ENCODE peak calls at places on chromosomes 2 and 18, in ten cellular contexts. O is A549, N is Peyer's patch, E is H1, C is tibial nerve, A is brain microvascular endothelial cell, H is PC-9, I is upper lobe of right lung, Z is heart right ventricle, U is cardiac fibroblast. D is an unnamed sample.

GRCh38 chr2:186605041-186605440 is 15.2 kb downstream of the ITGAV start:
- DNase-seq in U (peak), N (no peak), H (no peak), Z (no peak), E (no peak), I (no peak), O (no peak), A (no peak), C (no peak), D (no peak)

GRCh38 chr18:61982475-61982874 is 89.7 kb upstream of the RNF152 start:
- DNase-seq in U (no peak), Z (no peak), C (no peak), H (no peak), A (no peak), O (no peak), E (no peak), I (no peak), N (no peak), D (no peak)

GRCh38 chr18:50372743-50373142 is 2.1 kb upstream of the SKA1 start:
- DNase-seq in E (no peak), U (no peak), H (no peak), A (no peak), Z (no peak), N (no peak), C (no peak), O (no peak), I (no peak), D (no peak)

GRCh38 chr18:35355140-35355618 is 11.0 kb upstream of the ZNF24 start:
- DNase-seq in I (peak), U (peak), Z (peak), O (no peak), A (peak), C (peak), E (peak), H (peak), N (peak), D (peak)

GRCh38 chr2:109645412-109646184 is 31.4 kb downstream of the SOWAHC start:
- DNase-seq in A (no peak), Z (no peak), I (no peak), H (no peak), U (no peak), O (no peak), N (no peak), E (no peak), C (no peak), D (no peak)

GRCh38 chr2:6576312-6576711 is 289.4 kb downstream of the CMPK2 start:
- DNase-seq in C (no peak), I (no peak), U (no peak), O (no peak), H (no peak), Z (no peak), E (no peak), N (no peak), A (peak), D (no peak)

GRCh38 chr2:188235364-188235763 is 56.3 kb upstream of the GULP1 start:
- DNase-seq in O (no peak), C (no peak), E (no peak), I (no peak), H (no peak), A (no peak), Z (no peak), N (no peak), U (no peak), D (no peak)

GRCh38 chr18:69969491-69969890 is 21.8 kb upstream of the CD226 start:
- DNase-seq in A (no peak), E (no peak), N (no peak), U (peak), Z (no peak), C (no peak), O (no peak), H (no peak), I (no peak), D (no peak)

GRCh38 chr2:239223029-239223329 is 177.8 kb downstream of the HDAC4 start:
- DNase-seq in E (no peak), C (no peak), U (peak), I (no peak), O (no peak), A (no peak), H (no peak), N (no peak), Z (no peak), D (no peak)

GRCh38 chr2:85702172-85702571 is 8.0 kb downstream of the GNLY start:
- DNase-seq in H (no peak), C (no peak), I (no peak), O (no peak), E (no peak), U (peak), A (no peak), Z (no peak), N (no peak), D (no peak)

GRCh38 chr2:151525872-151526271 is 116.2 kb downstream of the RIF1 start:
- DNase-seq in E (no peak), H (no peak), O (no peak), C (no peak), I (no peak), Z (no peak), N (no peak), U (peak), A (no peak), D (no peak)

GRCh38 chr18:10072659-10073309 is 159.0 kb downstream of the VAPA start:
- DNase-seq in H (no peak), Z (no peak), U (peak), O (no peak), E (no peak), N (no peak), I (no peak), C (no peak), A (no peak), D (no peak)

GRCh38 chr2:6535572-6535971 is 330.1 kb downstream of the CMPK2 start:
- DNase-seq in Z (no peak), U (no peak), N (no peak), C (no peak), H (no peak), O (no peak), E (no peak), A (no peak), I (no peak), D (no peak)

GRCh38 chr2:180990794-180991193 is 10.4 kb downstream of the UBE2E3 start:
- DNase-seq in H (no peak), O (no peak), A (no peak), I (no peak), Z (no peak), C (no peak), E (no peak), U (no peak), N (no peak), D (no peak)

GRCh38 chr2:180991820-180992219 is 11.4 kb downstream of the UBE2E3 start:
- DNase-seq in Z (no peak), C (no peak), A (no peak), E (no peak), I (no peak), U (no peak), N (no peak), H (no peak), O (no peak), D (no peak)

GRCh38 chr2:180992994-180993393 is 12.6 kb downstream of the UBE2E3 start:
- DNase-seq in A (no peak), N (no peak), E (no peak), O (no peak), H (no peak), I (no peak), Z (no peak), C (no peak), U (no peak), D (no peak)

GRCh38 chr2:180990337-180990736 is 9.9 kb downstream of the UBE2E3 start:
- DNase-seq in E (no peak), O (no peak), C (no peak), H (no peak), N (no peak), A (no peak), U (no peak), I (no peak), Z (no peak), D (no peak)

GRCh38 chr2:180991361-180991760 is 11.0 kb downstream of the UBE2E3 start:
- DNase-seq in A (no peak), H (no peak), E (no peak), I (no peak), U (no peak), Z (no peak), C (no peak), O (no peak), N (no peak), D (no peak)
- TF ChIP-seq CTCF in A (peak), H (peak), E (peak), I (no peak), U (no peak), Z (no peak), C (no peak), O (no peak), N (no peak), D (no peak)

GRCh38 chr2:195737531-195738162 is 80.6 kb downstream of the SLC39A10 start:
- DNase-seq in H (no peak), C (no peak), E (no peak), I (no peak), A (no peak), N (no peak), U (peak), O (no peak), Z (no peak), D (no peak)

GRCh38 chr2:195734395-195734794 is 77.4 kb downstream of the SLC39A10 start:
- DNase-seq in E (no peak), Z (no peak), C (no peak), U (no peak), N (no peak), O (no peak), H (no peak), I (no peak), A (no peak), D (no peak)

DNA sequence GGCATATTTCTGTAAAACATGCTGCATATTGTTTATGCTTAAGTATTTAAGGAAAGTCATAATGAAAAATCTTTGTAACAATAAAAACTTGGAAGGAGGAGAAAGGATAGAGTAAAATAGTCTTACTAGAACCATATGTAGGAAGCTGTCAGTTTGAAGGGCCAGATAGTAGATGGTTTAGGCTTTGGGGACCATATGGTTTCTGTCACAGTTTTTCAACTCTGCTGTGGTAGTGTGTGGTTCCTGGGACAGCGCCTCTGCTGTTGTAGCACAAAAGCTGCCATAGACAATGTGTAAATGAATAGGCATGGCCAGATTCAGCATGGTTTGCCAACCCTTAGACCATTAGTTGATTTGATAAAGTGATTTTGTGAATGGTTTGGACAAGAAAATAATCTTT is 75.5 kb downstream of the SLC39A10 start:
- DNase-seq in A (no peak), E (no peak), H (no peak), Z (no peak), I (no peak), U (peak), N (no peak), C (no peak), O (no peak), D (no peak)
- TF ChIP-seq CTCF in A (no peak), E (no peak), H (no peak), Z (no peak), I (no peak), U (peak), N (no peak), C (no peak), O (no peak), D (no peak)

GRCh38 chr2:240914645-240915525 is 8.7 kb downstream of the CROCC2 start:
- DNase-seq in Z (peak), E (no peak), O (no peak), H (no peak), N (no peak), A (no peak), C (no peak), U (no peak), I (no peak), D (no peak)
- TF ChIP-seq CTCF in Z (no peak), E (no peak), O (no peak), H (peak), N (no peak), A (no peak), C (no peak), U (no peak), I (peak), D (peak)

GRCh38 chr2:24490674-24491625 is at the start of gene NCOA1:
- DNase-seq in N (peak), A (peak), C (peak), E (peak), O (peak), I (peak), H (peak), U (peak), Z (peak), D (peak)
- TF ChIP-seq CTCF in N (no peak), A (peak), C (no peak), E (peak), O (peak), I (no peak), H (no peak), U (no peak), Z (peak), D (no peak)

GRCh38 chr2:216661639-216662375 is 28.6 kb downstream of the IGFBP2 start:
- DNase-seq in N (no peak), U (no peak), O (no peak), E (no peak), I (no peak), C (no peak), Z (no peak), H (no peak), A (peak), D (no peak)
- TF ChIP-seq CTCF in N (no peak), U (peak), O (no peak), E (peak), I (peak), C (no peak), Z (no peak), H (peak), A (peak), D (no peak)

GRCh38 chr2:60302377-60303126 is 250.9 kb downstream of the BCL11A start:
- DNase-seq in E (no peak), A (no peak), H (no peak), Z (no peak), U (no peak), N (no peak), I (no peak), C (no peak), O (no peak), D (no peak)

GRCh38 chr2:60309326-60309725 is 244.1 kb downstream of the BCL11A start:
- DNase-seq in O (no peak), I (no peak), U (no peak), N (no peak), H (no peak), C (no peak), E (no peak), A (no peak), Z (no peak), D (no peak)

GRCh38 chr2:60299179-60299578 is 254.3 kb downstream of the BCL11A start:
- DNase-seq in A (no peak), I (no peak), Z (no peak), N (no peak), E (no peak), U (no peak), O (no peak), H (no peak), C (no peak), D (no peak)

GRCh38 chr2:60306231-60306861 is 247.1 kb downstream of the BCL11A start:
- DNase-seq in Z (no peak), A (no peak), O (no peak), U (no peak), I (no peak), E (no peak), H (no peak), C (no peak), N (no peak), D (no peak)

GRCh38 chr2:60303685-60304084 is 249.8 kb downstream of the BCL11A start:
- DNase-seq in C (no peak), Z (no peak), I (no peak), A (no peak), O (no peak), N (no peak), H (no peak), E (no peak), U (no peak), D (no peak)
- TF ChIP-seq CTCF in C (no peak), Z (no peak), I (no peak), A (no peak), O (no peak), N (no peak), H (no peak), E (no peak), U (no peak), D (no peak)

DNA sequence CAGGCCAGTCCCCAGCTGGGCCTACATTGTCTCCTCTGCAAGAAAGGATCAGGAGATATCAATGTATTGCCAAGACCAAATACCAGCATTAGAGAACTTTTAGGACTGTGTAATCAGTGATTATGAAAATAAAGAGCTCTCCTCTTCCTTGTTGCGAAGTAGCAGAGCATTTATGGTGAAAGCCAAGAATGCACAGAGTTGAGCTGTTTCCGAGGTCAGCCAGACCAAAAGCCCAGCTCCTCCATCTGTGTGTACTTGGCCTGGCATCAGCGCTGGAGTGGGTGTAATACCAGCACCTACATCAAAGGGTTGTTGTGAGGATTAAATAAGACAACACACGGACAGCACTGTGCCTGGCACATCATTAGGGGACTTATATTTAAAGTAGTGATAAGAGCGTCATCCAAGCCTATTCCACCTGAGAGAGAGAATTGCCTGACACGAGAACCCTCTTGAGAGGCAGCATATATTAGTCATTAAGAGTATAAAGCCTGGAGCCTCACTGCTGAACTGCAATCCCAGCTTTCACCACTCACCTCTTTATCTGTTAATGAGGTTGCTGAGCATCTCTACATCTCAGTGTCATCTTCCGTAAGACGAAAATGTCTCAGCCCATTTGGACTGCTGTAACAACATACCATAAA is 7.4 kb upstream of the SLC16A14 start:
- DNase-seq in Z (no peak), I (no peak), C (no peak), O (no peak), A (no peak), E (no peak), U (peak), H (no peak), N (no peak), D (no peak)
- TF ChIP-seq CTCF in Z (no peak), I (no peak), C (no peak), O (no peak), A (peak), E (no peak), U (no peak), H (no peak), N (no peak), D (no peak)

GRCh38 chr2:54106631-54107454 is 8.6 kb upstream of the ACYP2 start:
- DNase-seq in E (no peak), A (peak), H (peak), N (peak), Z (no peak), I (no peak), C (peak), U (peak), O (peak), D (no peak)

GRCh38 chr2:54100772-54101171 is 14.6 kb upstream of the ACYP2 start:
- DNase-seq in E (no peak), U (no peak), O (no peak), N (no peak), Z (no peak), I (no peak), H (no peak), C (no peak), A (no peak), D (no peak)

GRCh38 chr2:54107455-54107764 is 8.0 kb upstream of the ACYP2 start:
- DNase-seq in A (no peak), H (no peak), N (no peak), C (no peak), O (no peak), E (no peak), Z (no peak), U (no peak), I (no peak), D (no peak)

GRCh38 chr2:54099834-54100595 is 15.4 kb upstream of the ACYP2 start:
- DNase-seq in U (no peak), E (no peak), Z (no peak), I (no peak), O (no peak), H (no peak), N (peak), A (no peak), C (no peak), D (no peak)

DNA sequence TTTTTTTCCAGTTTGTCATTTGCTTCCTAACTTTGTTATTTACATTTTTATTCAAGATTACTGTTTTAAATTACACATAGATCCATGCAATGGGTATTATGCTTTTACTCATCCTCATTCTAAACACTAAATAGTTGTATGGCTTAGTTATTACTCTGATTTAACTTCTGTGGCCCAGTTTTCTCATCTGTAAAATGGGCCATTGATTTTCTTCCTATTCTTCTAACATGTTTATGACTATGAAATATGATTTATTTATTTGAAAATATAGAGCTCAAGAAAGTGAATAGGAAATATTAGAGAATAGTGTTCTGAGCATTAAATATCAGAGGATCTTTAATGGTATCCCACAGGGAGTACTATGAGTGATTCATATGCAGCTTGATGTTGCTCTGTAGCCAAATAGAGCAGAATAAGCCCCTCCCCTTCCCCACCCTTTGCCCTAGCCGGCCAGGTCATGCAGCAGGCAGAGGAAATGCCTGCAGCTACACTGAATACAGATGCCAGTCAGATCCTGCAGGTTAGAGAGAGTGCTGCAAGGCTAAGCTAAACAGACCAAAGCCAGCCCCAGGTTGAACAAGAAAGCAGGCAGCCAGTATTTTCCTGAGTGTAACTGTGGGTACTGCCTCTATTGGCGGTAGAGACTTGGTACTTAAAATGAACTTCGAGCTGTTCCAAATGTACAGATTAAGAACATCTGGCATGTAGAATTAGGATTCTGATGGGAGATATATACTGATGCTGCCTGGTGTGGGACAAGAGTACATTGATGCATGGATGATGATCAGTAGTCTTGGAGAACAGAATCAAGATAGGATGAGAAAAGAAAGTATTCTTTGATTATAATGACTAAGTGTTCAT is 11.7 kb upstream of the ACYP2 start:
- DNase-seq in H (peak), I (no peak), O (peak), Z (no peak), U (peak), N (peak), C (no peak), E (no peak), A (peak), D (no peak)
- TF ChIP-seq CTCF in H (no peak), I (no peak), O (no peak), Z (no peak), U (no peak), N (no peak), C (no peak), E (no peak), A (peak), D (no peak)

D was measured in natural killer cell.